ENCODE peak calls at places on chromosomes 13 and 19, in five cellular contexts. Y is uterus, A is IMR-90, O is body of pancreas, K is GM12878. L is an unnamed sample.

GRCh38 chr13:27907139-27907787 is 12.5 kb upstream of the PDX1 start:
- DNase-seq in Y (no peak), A (no peak), O (no peak), K (no peak), L (no peak)

GRCh38 chr19:55005684-55006488 is 32.2 kb downstream of the GP6 start:
- DNase-seq in Y (no peak), A (no peak), O (peak; percentile 7), K (peak; percentile 64), L (no peak)

GRCh38 chr13:76148926-76149325 is 512.8 kb downstream of the LMO7 start:
- DNase-seq in Y (no peak), A (peak; percentile 93), O (no peak), K (no peak), L (no peak)

GRCh38 chr13:39538826-39539555 is 64.0 kb downstream of the LHFPL6 start:
- DNase-seq in Y (no peak), A (peak; percentile 81), O (no peak), K (no peak), L (no peak)

GRCh38 chr13:100550433-100550832 is 38.2 kb downstream of the GGACT start:
- DNase-seq in Y (peak; percentile 66), A (peak; percentile 15), O (no peak), K (no peak), L (no peak)

GRCh38 chr13:73657821-73658540 is 476.2 kb downstream of the KLF12 start:
- DNase-seq in Y (no peak), A (no peak), O (peak; percentile 70), K (no peak), L (no peak)

GRCh38 chr13:106139407-106139806 is 396.1 kb downstream of the EFNB2 start:
- DNase-seq in Y (no peak), A (peak; percentile 38), O (no peak), K (no peak), L (no peak)

GRCh38 chr19:2428027-2428690 is 773 bp upstream of the TIMM13 start:
- DNase-seq in Y (no peak), A (peak; percentile 8), O (peak; percentile 41), K (no peak), L (no peak)

GRCh38 chr19:4343845-4344713 is 717 bp downstream of the MPND start:
- DNase-seq in Y (peak; percentile 18), A (no peak), O (peak; percentile 37), K (no peak), L (no peak)

GRCh38 chr13:58883405-58883804 is 1251.9 kb downstream of the PCDH17 start:
- DNase-seq in Y (no peak), A (no peak), O (no peak), K (no peak), L (no peak)

GRCh38 chr13:78228211-78228610 is 309.6 kb upstream of the EDNRB start:
- DNase-seq in Y (no peak), A (no peak), O (no peak), K (no peak), L (no peak)

GRCh38 chr19:2616741-2617392 is 85.6 kb downstream of the GNG7 start:
- DNase-seq in Y (no peak), A (no peak), O (no peak), K (no peak), L (no peak)

GRCh38 chr13:113969311-113969972 is 4.4 kb downstream of the C13orf46 start:
- DNase-seq in Y (no peak), A (no peak), O (no peak), K (no peak), L (no peak)

GRCh38 chr19:5001547-5002131 is 32.7 kb downstream of the KDM4B start:
- DNase-seq in Y (no peak), A (peak; percentile 71), O (peak; percentile 42), K (no peak), L (no peak)

GRCh38 chr19:12224676-12225075 is 61.8 kb downstream of the ZNF136 start:
- DNase-seq in Y (no peak), A (no peak), O (no peak), K (no peak), L (no peak)

GRCh38 chr19:6215701-6216235 is 64.0 kb downstream of the MLLT1 start:
- DNase-seq in Y (peak; percentile 21), A (no peak), O (no peak), K (no peak), L (no peak)

GRCh38 chr13:28751210-28751935 is 32.6 kb upstream of the SLC46A3 start:
- DNase-seq in Y (no peak), A (no peak), O (no peak), K (no peak), L (no peak)

GRCh38 chr13:100182894-100183490 is 94.1 kb downstream of the PCCA start:
- DNase-seq in Y (no peak), A (no peak), O (no peak), K (no peak), L (no peak)

GRCh38 chr13:36819811-36820140 is 754 bp downstream of the RFXAP start:
- DNase-seq in Y (no peak), A (peak; percentile 36), O (peak; percentile 29), K (no peak), L (no peak)

GRCh38 chr19:13165091-13165997 is 15.1 kb downstream of the IER2 start:
- DNase-seq in Y (no peak), A (no peak), O (no peak), K (no peak), L (no peak)

GRCh38 chr13:37403776-37404497 is 194.6 kb downstream of the POSTN start:
- DNase-seq in Y (no peak), A (peak; percentile 92), O (no peak), K (no peak), L (no peak)

GRCh38 chr13:33349314-33349995 is 63.9 kb upstream of the STARD13 start:
- DNase-seq in Y (peak; percentile 42), A (no peak), O (peak; percentile 46), K (no peak), L (no peak)

GRCh38 chr13:33349996-33350826 is 64.7 kb upstream of the STARD13 start:
- DNase-seq in Y (peak; percentile 70), A (peak; percentile 39), O (peak; percentile 77), K (no peak), L (no peak)

GRCh38 chr13:33352520-33352919 is 67.0 kb upstream of the STARD13 start:
- DNase-seq in Y (no peak), A (no peak), O (peak; percentile 56), K (no peak), L (no peak)

GRCh38 chr13:33352023-33352422 is 66.5 kb upstream of the STARD13 start:
- DNase-seq in Y (no peak), A (no peak), O (no peak), K (no peak), L (no peak)

DNA sequence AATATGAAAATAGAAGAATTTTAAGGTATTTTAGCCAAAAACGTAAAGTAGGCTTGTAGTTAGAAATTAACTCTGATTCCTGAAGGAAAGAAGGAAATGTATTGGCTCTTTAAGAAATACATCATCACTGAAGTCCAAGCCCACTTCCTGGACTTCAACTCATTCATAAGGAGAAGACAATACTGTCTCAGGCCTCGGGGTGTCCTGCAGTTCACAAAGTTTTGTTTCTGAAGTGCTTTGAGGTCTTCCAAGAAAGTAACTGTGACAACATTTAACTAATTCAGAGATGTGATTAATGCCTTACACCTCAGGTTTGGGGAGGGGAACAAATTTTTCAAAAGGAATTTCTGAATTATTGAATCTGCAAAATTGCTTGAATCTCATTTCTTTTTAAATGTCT is 65.8 kb upstream of the STARD13 start:
- DNase-seq in Y (no peak), A (peak; percentile 64), O (no peak), K (no peak), L (no peak)
- TF ChIP-seq POLR2A in Y (no peak), A (no peak), O (no peak), K (no peak), L (no peak)

GRCh38 chr19:49362048-49362925 is at the start of gene TEAD2:
- DNase-seq in Y (peak; percentile 86), A (peak; percentile 47), O (peak; percentile 78), K (no peak), L (no peak)

GRCh38 chr19:49362926-49363264 is 679 bp upstream of the TEAD2 start:
- DNase-seq in Y (peak; percentile 65), A (peak; percentile 45), O (peak; percentile 61), K (no peak), L (no peak)

GRCh38 chr19:49357186-49357585 is 5.0 kb downstream of the TEAD2 start:
- DNase-seq in Y (no peak), A (no peak), O (no peak), K (no peak), L (no peak)

GRCh38 chr19:49361438-49362047 is 673 bp downstream of the TEAD2 start:
- DNase-seq in Y (peak; percentile 91), A (peak; percentile 80), O (peak; percentile 86), K (no peak), L (no peak)

GRCh38 chr19:49359851-49360845 is 2.1 kb downstream of the TEAD2 start:
- DNase-seq in Y (peak; percentile 27), A (no peak), O (no peak), K (no peak), L (no peak)
- H3K4me3 ChIP-seq in Y (no peak overlapping the region), A (peak overlapping the region; percentile 82), O (no peak overlapping the region), K (no peak overlapping the region), L (peak overlapping the region; percentile 70)

DNA sequence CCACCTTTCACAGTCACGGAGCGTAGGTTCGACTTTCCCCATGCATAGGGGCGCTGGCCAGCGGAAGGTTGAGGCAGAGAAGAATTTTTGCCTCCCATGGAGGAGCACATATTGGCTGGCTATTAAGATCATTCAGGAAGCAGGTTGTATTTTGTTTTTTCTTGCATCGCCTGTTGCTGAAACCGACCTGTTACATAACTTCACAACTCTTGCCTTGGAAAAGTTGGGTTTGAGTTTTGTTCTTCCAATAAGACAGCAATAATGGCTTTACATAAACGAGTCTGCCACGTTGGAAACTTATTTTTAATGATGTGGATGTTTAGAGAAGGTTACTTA is 1.4 kb downstream of the UPF1 start:
- DNase-seq in Y (no peak), A (no peak), O (no peak), K (no peak), L (no peak)
- H3K27ac ChIP-seq in Y (no peak overlapping the region), A (peak overlapping the region; percentile 69), O (peak overlapping the region; percentile 95), K (peak overlapping the region; percentile 91), L (peak overlapping the region; percentile 89)

GRCh38 chr19:28610731-28611130 is 602.2 kb downstream of the UQCRFS1 start:
- DNase-seq in Y (no peak), A (no peak), O (no peak), K (no peak), L (peak; percentile 60)

GRCh38 chr19:28608292-28608691 is 604.7 kb downstream of the UQCRFS1 start:
- DNase-seq in Y (no peak), A (no peak), O (no peak), K (no peak), L (no peak)

GRCh38 chr19:28607066-28607583 is 605.8 kb downstream of the UQCRFS1 start:
- DNase-seq in Y (no peak), A (no peak), O (no peak), K (no peak), L (peak; percentile 58)

GRCh38 chr19:28609944-28610343 is 603.0 kb downstream of the UQCRFS1 start:
- DNase-seq in Y (no peak), A (no peak), O (no peak), K (no peak), L (peak; percentile 32)

DNA sequence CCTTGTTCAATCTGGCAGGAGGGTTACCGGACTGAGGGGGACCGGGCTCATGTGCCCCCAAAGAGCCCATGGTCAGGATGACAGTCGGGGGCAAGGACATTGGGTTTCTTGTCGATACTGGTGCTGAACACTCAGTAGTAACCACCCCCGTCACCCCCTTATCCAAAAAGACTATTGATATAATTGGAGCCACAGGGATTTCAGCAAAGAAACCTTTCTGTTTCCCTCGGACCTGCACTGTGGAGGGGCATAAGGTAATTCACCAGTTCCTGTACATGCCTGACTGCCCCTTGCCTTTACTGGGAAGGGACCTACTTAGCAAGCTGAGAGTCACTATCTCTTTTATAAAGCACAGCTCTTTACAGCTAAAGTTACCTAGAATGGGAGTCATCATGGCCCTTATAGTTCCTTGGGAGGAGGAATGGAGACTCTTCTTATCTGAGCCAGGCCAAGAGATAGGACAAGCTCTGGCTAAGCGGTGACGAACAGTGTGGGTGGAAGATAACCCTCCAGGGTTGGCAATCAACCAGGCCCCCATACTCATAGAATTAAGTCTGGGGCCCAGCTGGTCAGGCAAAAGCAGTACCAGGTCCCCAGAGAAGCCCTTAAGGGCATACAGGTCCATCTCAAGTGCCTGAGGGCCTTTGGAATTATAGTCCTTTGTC is 603.7 kb downstream of the UQCRFS1 start:
- DNase-seq in Y (no peak), A (no peak), O (no peak), K (no peak), L (no peak)
- TF ChIP-seq POLR2A in Y (no peak), A (no peak), O (no peak), K (no peak), L (no peak)